ENCODE peak calls at places on chromosomes 16 and 17, in eight cellular contexts. A, D, K, C, H, V, I and E are unnamed samples.

GRCh38 chr17:48198950-48199541 is 91.5 kb downstream of the SNX11 start:
- DNase-seq in A (no peak), D (no peak), K (peak), C (no peak), H (no peak), V (no peak), I (no peak), E (no peak)

GRCh38 chr16:73095885-73096341 is 48.0 kb upstream of the ZFHX3 start:
- DNase-seq in A (no peak), D (no peak), K (no peak), C (no peak), H (peak), V (peak), I (no peak), E (no peak)

GRCh38 chr17:78026381-78026780 is 67.9 kb downstream of the TNRC6C start:
- DNase-seq in A (no peak), D (no peak), K (no peak), C (no peak), H (no peak), V (no peak), I (no peak), E (no peak)

GRCh38 chr17:77899494-77899893 is 59.0 kb upstream of the TNRC6C start:
- DNase-seq in A (no peak), D (no peak), K (no peak), C (no peak), H (no peak), V (no peak), I (no peak), E (no peak)

GRCh38 chr17:40058151-40058784 is 4.1 kb upstream of the MED24 start:
- DNase-seq in A (no peak), D (no peak), K (no peak), C (no peak), H (no peak), V (no peak), I (no peak), E (no peak)

GRCh38 chr16:1152651-1153259 is at the start of gene CACNA1H:
- DNase-seq in A (peak), D (no peak), K (no peak), C (no peak), H (peak), V (no peak), I (no peak), E (no peak)

GRCh38 chr16:17369441-17369951 is 101.3 kb downstream of the XYLT1 start:
- DNase-seq in A (no peak), D (no peak), K (peak), C (no peak), H (no peak), V (no peak), I (peak), E (no peak)

GRCh38 chr16:74232831-74233465 is 63.7 kb upstream of the PSMD7 start:
- DNase-seq in A (no peak), D (no peak), K (no peak), C (peak), H (no peak), V (no peak), I (no peak), E (no peak)

GRCh38 chr16:72590179-72590937 is 418.4 kb upstream of the PMFBP1 start:
- DNase-seq in A (no peak), D (peak), K (no peak), C (no peak), H (no peak), V (no peak), I (no peak), E (no peak)

GRCh38 chr16:55499951-55500350 is 8.9 kb upstream of the LPCAT2 start:
- DNase-seq in A (peak), D (peak), K (no peak), C (peak), H (no peak), V (peak), I (peak), E (peak)

GRCh38 chr17:19486351-19487008 is 47.2 kb upstream of the SLC47A1 start:
- DNase-seq in A (no peak), D (no peak), K (no peak), C (no peak), H (no peak), V (no peak), I (no peak), E (no peak)

GRCh38 chr17:8875957-8876356 is 8.5 kb upstream of the PIK3R6 start:
- DNase-seq in A (no peak), D (peak), K (no peak), C (no peak), H (no peak), V (no peak), I (no peak), E (no peak)

GRCh38 chr17:57707892-57708291 is 37.2 kb downstream of the CCDC182 start:
- DNase-seq in A (peak), D (peak), K (no peak), C (peak), H (peak), V (no peak), I (no peak), E (no peak)

GRCh38 chr16:50196736-50197135 is 43.6 kb downstream of the TENT4B start:
- DNase-seq in A (no peak), D (no peak), K (no peak), C (no peak), H (no peak), V (no peak), I (no peak), E (no peak)

GRCh38 chr16:25217921-25218320 is 1.2 kb downstream of the AQP8 start:
- DNase-seq in A (no peak), D (no peak), K (no peak), C (no peak), H (no peak), V (no peak), I (no peak), E (no peak)

GRCh38 chr16:68436581-68436980 is 11.7 kb downstream of the SMPD3 start:
- DNase-seq in A (no peak), D (no peak), K (no peak), C (no peak), H (peak), V (no peak), I (no peak), E (no peak)

GRCh38 chr17:10557422-10557821 is 8.0 kb upstream of the MYH2 start:
- DNase-seq in A (no peak), D (no peak), K (no peak), C (no peak), H (no peak), V (no peak), I (no peak), E (no peak)

GRCh38 chr16:48426244-48427135 is 41.3 kb upstream of the SIAH1 start:
- DNase-seq in A (no peak), D (no peak), K (no peak), C (no peak), H (no peak), V (no peak), I (no peak), E (no peak)

GRCh38 chr16:55732496-55732895 is 76.7 kb downstream of the SLC6A2 start:
- DNase-seq in A (no peak), D (no peak), K (no peak), C (no peak), H (no peak), V (no peak), I (no peak), E (peak)

GRCh38 chr17:77493238-77493812 is 352.6 kb downstream of the SEC14L1 start:
- DNase-seq in A (no peak), D (no peak), K (peak), C (no peak), H (peak), V (no peak), I (no peak), E (no peak)

GRCh38 chr17:66240630-66241029 is 11.4 kb upstream of the APOH start:
- DNase-seq in A (no peak), D (peak), K (no peak), C (no peak), H (no peak), V (no peak), I (no peak), E (no peak)

GRCh38 chr17:49055181-49055927 is 58.2 kb downstream of the IGF2BP1 start:
- DNase-seq in A (no peak), D (no peak), K (no peak), C (no peak), H (peak), V (no peak), I (no peak), E (no peak)

GRCh38 chr16:81797443-81797842 is 18.4 kb downstream of the PLCG2 start:
- DNase-seq in A (no peak), D (no peak), K (peak), C (no peak), H (no peak), V (no peak), I (no peak), E (no peak)

GRCh38 chr17:3659541-3660111 is 8.8 kb downstream of the TAX1BP3 start:
- DNase-seq in A (no peak), D (peak), K (peak), C (no peak), H (no peak), V (peak), I (peak), E (peak)

GRCh38 chr17:74371653-74372147 is 4.4 kb downstream of the GPR142 start:
- DNase-seq in A (no peak), D (no peak), K (no peak), C (no peak), H (no peak), V (no peak), I (no peak), E (no peak)
- TF ChIP-seq CTCF in A (no peak), D (no peak), K (no peak), C (no peak), H (no peak), V (no peak), I (no peak), E (no peak)

GRCh38 chr17:32591428-32591827 is 104.6 kb downstream of the CDK5R1 start:
- DNase-seq in A (no peak), D (no peak), K (no peak), C (no peak), H (no peak), V (no peak), I (no peak), E (no peak)

GRCh38 chr17:32590974-32591373 is 104.2 kb downstream of the CDK5R1 start:
- DNase-seq in A (no peak), D (no peak), K (no peak), C (no peak), H (no peak), V (no peak), I (no peak), E (no peak)

GRCh38 chr17:32588135-32588534 is 101.3 kb downstream of the CDK5R1 start:
- DNase-seq in A (no peak), D (no peak), K (no peak), C (no peak), H (no peak), V (no peak), I (no peak), E (no peak)

GRCh38 chr17:32586666-32587065 is 99.9 kb downstream of the CDK5R1 start:
- DNase-seq in A (no peak), D (peak), K (no peak), C (no peak), H (no peak), V (no peak), I (no peak), E (no peak)

GRCh38 chr17:32588982-32589381 is 102.2 kb downstream of the CDK5R1 start:
- DNase-seq in A (peak), D (no peak), K (no peak), C (no peak), H (peak), V (peak), I (no peak), E (no peak)
- TF ChIP-seq CTCF in A (peak), D (no peak), K (no peak), C (no peak), H (peak), V (peak), I (no peak), E (peak)

GRCh38 chr17:42579794-42580551 is 2.4 kb upstream of the PSMC3IP start:
- DNase-seq in A (no peak), D (no peak), K (no peak), C (no peak), H (no peak), V (no peak), I (no peak), E (no peak)

GRCh38 chr17:42577140-42577531 is 393 bp downstream of the PSMC3IP start:
- DNase-seq in A (no peak), D (no peak), K (no peak), C (no peak), H (no peak), V (no peak), I (no peak), E (no peak)

GRCh38 chr17:42578282-42578869 is 847 bp upstream of the PSMC3IP start:
- DNase-seq in A (peak), D (peak), K (peak), C (peak), H (peak), V (peak), I (peak), E (peak)

GRCh38 chr17:42574463-42574862 is 3.1 kb downstream of the PSMC3IP start:
- DNase-seq in A (no peak), D (no peak), K (no peak), C (no peak), H (no peak), V (no peak), I (no peak), E (no peak)

GRCh38 chr17:42577532-42578281 is at the start of gene PSMC3IP:
- DNase-seq in A (peak), D (peak), K (peak), C (peak), H (peak), V (peak), I (peak), E (peak)
- TF ChIP-seq CTCF in A (peak), D (peak), K (peak), C (no peak), H (no peak), V (peak), I (peak), E (peak)

DNA sequence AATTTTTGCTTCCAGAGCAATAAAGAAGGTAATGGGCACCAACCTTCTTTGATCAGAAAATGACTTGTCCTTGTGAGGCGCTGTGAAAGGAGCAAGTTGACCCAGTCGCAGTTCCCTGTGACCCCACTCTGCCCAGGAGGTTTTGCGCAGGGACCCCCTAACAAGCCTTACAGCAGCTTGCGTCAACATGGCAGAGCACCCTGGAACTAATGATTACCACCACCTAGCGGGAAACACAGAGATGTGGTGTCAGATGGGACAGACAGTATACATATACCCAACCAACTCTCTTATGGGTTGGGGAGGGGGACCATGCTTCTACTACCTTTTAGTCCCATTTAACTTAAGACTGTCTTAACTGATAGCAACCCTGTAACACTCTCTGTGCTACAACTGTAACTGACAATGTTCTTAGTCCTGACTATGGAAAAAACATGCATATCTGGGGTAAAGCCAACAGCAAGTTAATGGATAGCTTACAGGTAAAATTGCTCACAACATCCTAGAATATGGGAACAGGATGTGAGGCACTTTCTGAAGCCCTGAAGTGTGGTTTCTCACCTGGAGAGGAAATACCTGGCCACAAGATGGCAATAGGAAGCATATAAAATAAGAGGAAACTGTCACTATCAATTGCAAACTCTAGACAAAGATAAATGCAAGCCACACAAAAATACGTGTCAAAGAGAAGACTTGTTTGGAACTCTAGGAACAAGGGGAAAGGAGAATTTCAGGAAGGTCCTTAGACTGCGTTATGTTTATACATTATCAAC is 3.0 kb downstream of the KARS1 start:
- DNase-seq in A (no peak), D (no peak), K (no peak), C (no peak), H (no peak), V (no peak), I (no peak), E (no peak)
- TF ChIP-seq CTCF in A (no peak), D (no peak), K (no peak), C (no peak), H (no peak), V (no peak), I (no peak), E (no peak)

GRCh38 chr16:54208262-54208661 is 78.3 kb downstream of the IRX3 start:
- DNase-seq in A (no peak), D (no peak), K (no peak), C (no peak), H (no peak), V (no peak), I (peak), E (no peak)
- TF ChIP-seq CTCF in A (no peak), D (no peak), K (no peak), C (no peak), H (no peak), V (no peak), I (no peak), E (no peak)

GRCh38 chr17:75878174-75878998 is at the start of gene TRIM47:
- DNase-seq in A (peak), D (peak), K (peak), C (no peak), H (peak), V (peak), I (no peak), E (no peak)
- TF ChIP-seq CTCF in A (peak), D (no peak), K (peak), C (no peak), H (no peak), V (no peak), I (no peak), E (peak)

GRCh38 chr17:43423777-43424455 is 25.1 kb downstream of the ARL4D start:
- DNase-seq in A (no peak), D (no peak), K (no peak), C (no peak), H (no peak), V (no peak), I (no peak), E (no peak)
- TF ChIP-seq CTCF in A (no peak), D (no peak), K (no peak), C (no peak), H (no peak), V (no peak), I (no peak), E (no peak)

DNA sequence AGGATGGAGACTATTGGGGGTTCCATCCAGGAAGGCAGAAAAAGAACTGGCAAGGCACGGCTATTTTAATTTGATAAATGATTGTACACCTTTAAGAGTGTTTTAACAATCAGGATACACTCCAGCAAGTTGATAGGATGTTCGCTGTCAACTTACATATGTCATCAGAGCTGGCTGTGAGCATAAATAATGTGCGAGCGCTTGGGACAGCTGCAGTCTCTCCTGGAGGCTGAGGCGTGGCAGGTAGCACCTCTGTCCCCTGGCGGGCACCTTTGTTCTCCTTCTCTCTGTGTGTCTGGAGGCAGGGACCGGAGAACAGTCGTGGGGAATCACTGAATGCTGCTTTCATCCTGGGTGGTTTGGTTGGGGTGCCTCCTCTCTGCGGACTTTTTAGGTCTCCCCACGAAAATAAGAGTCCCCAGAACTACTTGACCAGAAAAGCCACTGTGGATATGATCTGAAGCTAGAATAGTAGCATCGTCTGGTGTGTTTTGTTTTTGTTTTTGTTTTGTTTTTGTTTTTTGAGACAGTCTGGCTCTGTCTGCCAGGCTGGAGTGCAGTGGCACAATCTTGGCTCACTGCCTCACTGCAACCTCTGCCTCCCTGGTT is 9.4 kb downstream of the BAHCC1 start:
- DNase-seq in A (no peak), D (no peak), K (peak), C (no peak), H (no peak), V (no peak), I (no peak), E (no peak)
- TF ChIP-seq CTCF in A (no peak), D (no peak), K (peak), C (no peak), H (no peak), V (no peak), I (no peak), E (no peak)